ENCODE peak calls at places on chromosomes 12 and 14, in nine cellular contexts. B is HAP-1, Y is fibroblast of lung, X is GM12878, K is IMR-90, Z is HCT116, C is WERI-Rb-1, H is MM.1S, W is cardiac muscle cell. J is an unnamed sample. For H3K27me3, the result is how much of the 10 kb centered on the place peaks cover.

GRCh38 chr12:47307680-47308399 is 228.1 kb upstream of the AMIGO2 start:
- DNase-seq in C (peak), K (peak), H (peak), Y (peak), B (no peak), X (peak), Z (peak), W (peak), J (peak)

GRCh38 chr12:80761818-80762217 is 45.1 kb downstream of the MYF5 start:
- DNase-seq in H (no peak), B (no peak), K (peak), C (no peak), Z (no peak), Y (peak), W (no peak), X (no peak), J (no peak)

GRCh38 chr12:58803893-58804292 is 116.4 kb downstream of the LRIG3 start:
- DNase-seq in B (no peak), Y (peak), H (no peak), K (peak), Z (no peak), C (no peak), W (no peak), X (no peak), J (no peak)

GRCh38 chr12:7075931-7076330 is 15.4 kb downstream of the C1S start:
- DNase-seq in C (no peak), Z (no peak), W (no peak), H (no peak), X (no peak), K (peak), Y (peak), B (no peak), J (no peak)

GRCh38 chr12:121582583-121583333 is 1.9 kb upstream of the KDM2B start:
- DNase-seq in H (no peak), Z (no peak), K (no peak), C (no peak), X (no peak), B (peak), Y (no peak), W (peak), J (peak)

GRCh38 chr12:101027200-101027599 is 182.8 kb downstream of the SLC5A8 start:
- DNase-seq in C (peak), K (no peak), B (no peak), H (no peak), Y (no peak), X (no peak), W (no peak), Z (no peak), J (no peak)

GRCh38 chr14:87869619-87870583 is 123.1 kb downstream of the GALC start:
- DNase-seq in H (no peak), B (no peak), W (no peak), Y (peak), K (peak), C (no peak), X (no peak), Z (no peak), J (no peak)

GRCh38 chr12:70812124-70812523 is 108.4 kb downstream of the PTPRR start:
- DNase-seq in W (no peak), Y (no peak), B (no peak), X (no peak), Z (no peak), K (no peak), H (no peak), C (no peak), J (no peak)

GRCh38 chr14:69471436-69471835 is 13.1 kb upstream of the PLEKHD1 start:
- DNase-seq in H (no peak), B (no peak), Y (no peak), K (no peak), Z (no peak), X (no peak), C (no peak), W (no peak), J (no peak)

GRCh38 chr14:64502476-64503183 is 1.0 kb downstream of the ZBTB25 start:
- DNase-seq in X (no peak), W (peak), C (peak), Z (no peak), B (peak), H (peak), Y (peak), K (peak), J (peak)

GRCh38 chr14:37595809-37596595 is 573 bp downstream of the TTC6 start:
- DNase-seq in H (peak), K (peak), Y (no peak), B (peak), W (no peak), Z (peak), C (peak), X (no peak), J (peak)
- H3K4me3 ChIP-seq in H (peak), K (peak), Y (no peak), B (peak), W (peak), Z (peak), C (peak), X (no peak), J (peak)

GRCh38 chr12:49340095-49340870 is 3.3 kb upstream of the C1QL4 start:
- DNase-seq in B (no peak), H (no peak), Z (no peak), Y (no peak), C (no peak), K (no peak), X (no peak), W (no peak), J (no peak)

GRCh38 chr12:49339464-49339861 is 2.5 kb upstream of the C1QL4 start:
- DNase-seq in Z (no peak), W (no peak), C (no peak), Y (no peak), K (no peak), X (no peak), H (no peak), B (no peak), J (peak)

GRCh38 chr12:49341777-49342065 is 4.7 kb upstream of the C1QL4 start:
- DNase-seq in K (no peak), H (no peak), C (no peak), W (no peak), X (no peak), Y (no peak), Z (no peak), B (no peak), J (no peak)

GRCh38 chr12:49342066-49342913 is 4.4 kb upstream of the DNAJC22 start:
- DNase-seq in W (peak), X (no peak), C (peak), B (peak), Y (peak), H (peak), Z (peak), K (peak), J (peak)

GRCh38 chr12:49340971-49341776 is 4.2 kb upstream of the C1QL4 start:
- DNase-seq in W (no peak), Y (no peak), B (no peak), X (no peak), H (no peak), Z (no peak), K (no peak), C (no peak), J (peak)
- H3K27me3 ChIP-seq in W (half or more), Y (half or more), B (under half), X (under half), H (half or more), Z (under half), K (half or more), C (half or more), J (half or more)

DNA sequence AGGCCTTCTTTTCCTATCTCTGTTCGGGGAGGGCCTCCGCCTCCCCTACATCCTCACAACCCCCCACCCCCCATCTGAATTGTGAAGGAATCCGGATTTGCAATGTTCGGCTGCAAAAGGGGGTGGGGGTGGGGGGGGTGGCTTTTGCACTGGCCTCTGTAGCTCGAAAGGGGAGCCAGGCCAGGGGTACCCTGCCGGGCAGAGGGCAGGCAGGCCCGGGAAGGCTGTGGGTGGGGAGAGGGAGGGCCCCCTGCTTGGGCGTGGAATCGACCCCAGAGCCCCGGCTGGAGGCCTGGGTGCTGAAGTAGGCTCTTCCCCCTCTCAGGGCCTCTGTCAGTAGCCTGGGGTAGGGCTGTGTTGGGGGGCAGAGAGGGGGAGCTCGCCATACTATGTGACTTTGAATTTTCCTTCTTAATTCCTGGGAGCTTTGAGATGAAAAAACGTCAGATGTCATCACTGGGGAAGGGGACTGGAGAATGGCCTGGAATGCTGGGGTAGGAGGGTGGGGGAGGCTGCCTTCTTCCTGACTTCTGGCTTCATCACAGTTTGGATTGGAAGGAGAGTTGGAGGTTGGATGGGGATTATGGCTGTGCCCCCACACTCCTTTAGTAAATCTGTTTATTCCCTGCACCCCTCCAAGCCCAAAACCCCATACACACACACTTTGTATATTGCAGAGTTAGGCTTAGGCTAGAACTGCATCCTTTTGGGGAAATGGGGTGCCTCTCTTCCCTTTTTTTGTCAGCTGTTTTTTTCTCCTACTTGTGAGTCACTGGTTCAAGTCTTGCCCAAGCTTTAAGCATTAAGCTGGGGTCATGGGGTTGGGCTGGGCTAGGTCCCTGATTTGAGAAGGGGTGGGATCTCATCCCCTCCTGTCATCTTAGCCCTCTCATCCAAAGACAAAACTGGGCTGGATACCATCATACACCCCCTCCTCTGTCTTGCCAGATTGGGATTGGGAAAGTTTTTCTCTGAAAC is 1.3 kb downstream of the LRP1 start:
- DNase-seq in Y (peak), C (no peak), H (no peak), K (no peak), B (no peak), W (peak), Z (no peak), X (no peak), J (peak)
- H3K4me3 ChIP-seq in Y (peak), C (peak), H (no peak), K (peak), B (peak), W (peak), Z (peak), X (no peak), J (peak)

DNA sequence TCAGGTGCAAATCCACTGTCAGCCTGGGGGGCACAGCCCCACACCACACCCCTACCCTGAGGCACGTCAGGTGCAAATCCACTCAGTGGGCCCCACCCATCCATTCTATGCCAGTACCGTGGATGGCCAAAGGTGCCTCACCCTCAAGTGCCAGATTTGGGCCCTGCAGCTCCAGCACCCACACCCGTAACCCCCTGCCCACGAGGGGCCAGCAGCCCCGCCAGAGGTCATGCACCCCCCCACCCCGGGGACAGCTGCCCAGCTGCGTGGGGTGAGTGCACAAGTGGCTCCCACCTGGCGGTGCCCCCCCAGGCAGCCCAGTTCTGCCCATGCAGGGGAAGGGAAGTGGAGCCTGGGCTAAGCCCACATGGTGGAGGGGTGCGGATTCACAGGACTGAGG is 51.2 kb downstream of the FBRSL1 start:
- DNase-seq in W (no peak), B (no peak), H (no peak), X (no peak), K (no peak), Z (no peak), Y (no peak), C (no peak), J (peak)
- H3K27me3 ChIP-seq in W (under half), B (under half), H (under half), X (under half), K (under half), Z (under half), Y (under half), C (under half), J (under half)

GRCh38 chr12:116123511-116124258 is 153.8 kb downstream of the MED13L start:
- DNase-seq in H (no peak), W (peak), K (peak), Z (no peak), B (peak), Y (peak), C (peak), X (no peak), J (no peak)
- H3K4me3 ChIP-seq in H (no peak), W (no peak), K (peak), Z (no peak), B (no peak), Y (peak), C (peak), X (no peak), J (no peak)